ENCODE peak calls at places on chromosomes 6 and 20, in ten cellular contexts. Y, V, T, W, S, N, Q, Z, R and C are unnamed samples.

GRCh38 chr6:63529498-63529897 is 42.8 kb upstream of the LOC128125822 start:
- DNase-seq in R (no peak), Q (no peak), W (no peak), Z (no peak), N (no peak), T (no peak), Y (peak), V (no peak), S (no peak), C (peak)

GRCh38 chr20:8155848-8156602 is 24.0 kb downstream of the PLCB1 start:
- DNase-seq in N (peak), Y (no peak), Z (no peak), S (no peak), V (no peak), W (no peak), R (no peak), Q (peak), T (no peak), C (peak)

GRCh38 chr6:91132461-91132860 is 545.6 kb upstream of the MAP3K7 start:
- DNase-seq in S (no peak), Q (no peak), T (no peak), N (peak), W (no peak), Y (no peak), Z (no peak), V (no peak), R (no peak), C (peak)

GRCh38 chr20:19855426-19855825 is 97.4 kb downstream of the RIN2 start:
- DNase-seq in N (no peak), V (no peak), Y (no peak), R (no peak), T (no peak), W (no peak), Q (no peak), S (no peak), Z (no peak), C (no peak)

GRCh38 chr6:138087549-138087948 is 19.7 kb downstream of the PERP start:
- DNase-seq in Z (no peak), T (no peak), V (no peak), W (no peak), S (no peak), Q (no peak), Y (no peak), R (no peak), N (peak), C (peak)

GRCh38 chr20:32077192-32077591 is 25.1 kb downstream of the HCK start:
- DNase-seq in S (no peak), W (no peak), Z (no peak), T (no peak), N (no peak), R (no peak), Y (no peak), V (no peak), Q (no peak), C (no peak)

GRCh38 chr6:56827908-56828649 is 126.8 kb upstream of the BEND6 start:
- DNase-seq in Y (no peak), S (no peak), T (no peak), R (no peak), Z (no peak), W (no peak), Q (peak), V (no peak), N (no peak), C (no peak)

GRCh38 chr6:146410851-146411595 is 132.6 kb upstream of the RAB32 start:
- DNase-seq in Z (no peak), N (no peak), V (no peak), S (no peak), Q (no peak), R (no peak), Y (no peak), T (no peak), W (no peak), C (peak)

GRCh38 chr6:41201784-41202181 is 834 bp upstream of the TREML2 start:
- DNase-seq in S (peak), Q (no peak), T (no peak), W (no peak), Z (no peak), N (no peak), Y (no peak), R (no peak), V (peak), C (no peak)

GRCh38 chr20:55116598-55116997 is 641.2 kb downstream of the DOK5 start:
- DNase-seq in Y (peak), V (no peak), N (no peak), S (no peak), W (no peak), R (no peak), Q (no peak), T (no peak), Z (no peak), C (peak)

GRCh38 chr20:16666272-16666671 is 63.6 kb upstream of the SNRPB2 start:
- DNase-seq in R (no peak), T (no peak), N (no peak), W (no peak), Z (no peak), Y (no peak), V (no peak), Q (no peak), S (no peak), C (no peak)

GRCh38 chr6:111743859-111744692 is 129.2 kb downstream of the FYN start:
- DNase-seq in V (no peak), N (peak), T (no peak), W (no peak), R (no peak), Z (peak), S (no peak), Y (no peak), Q (peak), C (no peak)

GRCh38 chr6:5968817-5969726 is 37.7 kb downstream of the NRN1 start:
- DNase-seq in Y (no peak), R (peak), T (no peak), Z (peak), W (peak), Q (no peak), V (no peak), S (no peak), N (peak), C (peak)

GRCh38 chr6:46684771-46685170 is 2.9 kb upstream of the TDRD6 start:
- DNase-seq in R (no peak), S (no peak), N (peak), V (no peak), Y (no peak), W (no peak), T (no peak), Z (no peak), Q (peak), C (peak)

GRCh38 chr6:46156701-46157100 is 14.1 kb downstream of the ENPP5 start:
- DNase-seq in N (no peak), S (no peak), W (no peak), R (no peak), V (no peak), Q (no peak), Y (no peak), T (no peak), Z (no peak), C (no peak)

GRCh38 chr6:33299237-33299944 is 649 bp upstream of the RGL2 start:
- DNase-seq in N (peak), Q (peak), Y (peak), V (peak), W (peak), R (peak), T (peak), Z (peak), S (peak), C (peak)

GRCh38 chr6:27684264-27685211 is 211.6 kb upstream of the ZNF184 start:
- DNase-seq in R (peak), W (peak), S (no peak), N (peak), Y (peak), Z (peak), V (no peak), T (no peak), Q (peak), C (peak)

GRCh38 chr6:88538130-88538706 is 372.1 kb upstream of the CNR1 start:
- DNase-seq in Z (no peak), Q (no peak), N (peak), R (no peak), T (no peak), S (peak), Y (no peak), V (no peak), W (no peak), C (peak)

GRCh38 chr6:152984387-152984872 is 1.6 kb upstream of the FBXO5 start:
- DNase-seq in Q (no peak), W (no peak), T (no peak), S (no peak), V (no peak), N (no peak), Y (peak), R (no peak), Z (no peak), C (peak)

GRCh38 chr20:20214757-20215275 is 153.1 kb upstream of the INSM1 start:
- DNase-seq in R (no peak), T (no peak), Z (no peak), Q (no peak), N (no peak), Y (no peak), V (no peak), S (no peak), W (peak), C (no peak)

GRCh38 chr6:130366011-130366963 is at the start of gene TMEM200A:
- DNase-seq in Z (peak), N (peak), Y (peak), S (no peak), R (peak), V (peak), T (peak), W (no peak), Q (peak), C (peak)

GRCh38 chr6:145813285-145814034 is 1.1 kb downstream of the FBXO30 start:
- DNase-seq in R (no peak), Z (peak), Y (peak), N (peak), V (no peak), Q (peak), S (no peak), W (no peak), T (no peak), C (peak)

GRCh38 chr6:150659046-150659763 is 59.5 kb downstream of the PLEKHG1 start:
- DNase-seq in Q (no peak), N (no peak), R (no peak), S (no peak), V (no peak), W (no peak), Y (no peak), Z (no peak), T (no peak), C (peak)

GRCh38 chr6:26336355-26337198 is 28.4 kb upstream of the BTN3A2 start:
- DNase-seq in T (no peak), Y (no peak), R (no peak), V (no peak), Z (peak), W (no peak), S (no peak), N (peak), Q (peak), C (peak)

GRCh38 chr6:144634371-144634770 is 349.2 kb downstream of the UTRN start:
- DNase-seq in Z (no peak), N (no peak), Q (no peak), W (no peak), Y (no peak), R (no peak), T (no peak), V (no peak), S (no peak), C (no peak)

GRCh38 chr6:145815351-145815772 is 767 bp upstream of the FBXO30 start:
- DNase-seq in W (no peak), Q (peak), R (no peak), T (peak), Y (no peak), S (no peak), V (no peak), Z (no peak), N (peak), C (no peak)

GRCh38 chr6:52815167-52816092 is 11.8 kb upstream of the GSTA1 start:
- DNase-seq in T (peak), Z (peak), W (no peak), R (peak), Q (peak), Y (no peak), V (no peak), N (peak), S (no peak), C (peak)

GRCh38 chr6:44388135-44388487 is 605 bp downstream of the CDC5L start:
- DNase-seq in T (no peak), V (no peak), W (no peak), R (no peak), Y (no peak), S (no peak), N (no peak), Z (no peak), Q (no peak), C (no peak)

GRCh38 chr20:53617791-53618489 is 24.3 kb upstream of the ZNF217 start:
- DNase-seq in T (peak), S (no peak), Y (no peak), W (no peak), V (no peak), N (no peak), Z (no peak), R (no peak), Q (no peak), C (peak)

GRCh38 chr20:21102691-21103311 is 3.4 kb downstream of the LINC00237 start:
- DNase-seq in Y (peak), N (no peak), R (peak), Z (no peak), Q (peak), T (peak), S (no peak), V (peak), W (no peak), C (peak)

GRCh38 chr6:99016355-99016754 is 68.6 kb upstream of the FBXL4 start:
- DNase-seq in Q (peak), Z (peak), T (no peak), N (peak), S (no peak), R (no peak), Y (no peak), V (no peak), W (no peak), C (peak)

GRCh38 chr6:42744351-42744890 is 1.5 kb downstream of the TBCC start:
- DNase-seq in Q (no peak), Z (no peak), T (no peak), S (no peak), V (no peak), R (no peak), Y (no peak), W (no peak), N (peak), C (peak)

GRCh38 chr6:112839525-112839961 is 492.4 kb downstream of the RFPL4B start:
- DNase-seq in S (no peak), Z (peak), N (peak), Q (peak), V (no peak), W (no peak), Y (no peak), T (no peak), R (no peak), C (peak)

GRCh38 chr6:142942805-142943227 is 2.2 kb downstream of the HIVEP2 start:
- DNase-seq in Q (peak), W (no peak), T (no peak), Y (no peak), S (no peak), Z (no peak), N (peak), R (no peak), V (no peak), C (peak)

GRCh38 chr20:14860410-14860814 is 523.0 kb upstream of the FLRT3 start:
- DNase-seq in N (no peak), S (no peak), V (no peak), T (no peak), Z (no peak), W (peak), Q (no peak), Y (no peak), R (no peak), C (peak)

GRCh38 chr6:135360222-135360621 is 137.3 kb downstream of the AHI1 start:
- DNase-seq in R (no peak), T (no peak), W (no peak), N (no peak), Z (no peak), Q (no peak), V (no peak), Y (no peak), S (no peak), C (no peak)

GRCh38 chr20:25197173-25197869 is 1.8 kb downstream of the ENTPD6 start:
- DNase-seq in R (no peak), S (no peak), Q (no peak), Z (no peak), V (peak), T (no peak), W (no peak), N (no peak), Y (no peak), C (no peak)

GRCh38 chr20:25196701-25197120 is 1.2 kb downstream of the ENTPD6 start:
- DNase-seq in Y (no peak), N (peak), Q (no peak), W (no peak), S (no peak), T (no peak), V (peak), Z (no peak), R (no peak), C (no peak)

GRCh38 chr20:25194333-25194972 is 1.1 kb upstream of the ENTPD6 start:
- DNase-seq in V (peak), S (peak), R (no peak), Y (no peak), W (no peak), Z (no peak), Q (no peak), N (no peak), T (no peak), C (no peak)

GRCh38 chr20:25195962-25196700 is 619 bp downstream of the ENTPD6 start:
- DNase-seq in Z (peak), Q (peak), T (no peak), N (no peak), W (peak), R (peak), Y (no peak), V (no peak), S (peak), C (peak)

DNA sequence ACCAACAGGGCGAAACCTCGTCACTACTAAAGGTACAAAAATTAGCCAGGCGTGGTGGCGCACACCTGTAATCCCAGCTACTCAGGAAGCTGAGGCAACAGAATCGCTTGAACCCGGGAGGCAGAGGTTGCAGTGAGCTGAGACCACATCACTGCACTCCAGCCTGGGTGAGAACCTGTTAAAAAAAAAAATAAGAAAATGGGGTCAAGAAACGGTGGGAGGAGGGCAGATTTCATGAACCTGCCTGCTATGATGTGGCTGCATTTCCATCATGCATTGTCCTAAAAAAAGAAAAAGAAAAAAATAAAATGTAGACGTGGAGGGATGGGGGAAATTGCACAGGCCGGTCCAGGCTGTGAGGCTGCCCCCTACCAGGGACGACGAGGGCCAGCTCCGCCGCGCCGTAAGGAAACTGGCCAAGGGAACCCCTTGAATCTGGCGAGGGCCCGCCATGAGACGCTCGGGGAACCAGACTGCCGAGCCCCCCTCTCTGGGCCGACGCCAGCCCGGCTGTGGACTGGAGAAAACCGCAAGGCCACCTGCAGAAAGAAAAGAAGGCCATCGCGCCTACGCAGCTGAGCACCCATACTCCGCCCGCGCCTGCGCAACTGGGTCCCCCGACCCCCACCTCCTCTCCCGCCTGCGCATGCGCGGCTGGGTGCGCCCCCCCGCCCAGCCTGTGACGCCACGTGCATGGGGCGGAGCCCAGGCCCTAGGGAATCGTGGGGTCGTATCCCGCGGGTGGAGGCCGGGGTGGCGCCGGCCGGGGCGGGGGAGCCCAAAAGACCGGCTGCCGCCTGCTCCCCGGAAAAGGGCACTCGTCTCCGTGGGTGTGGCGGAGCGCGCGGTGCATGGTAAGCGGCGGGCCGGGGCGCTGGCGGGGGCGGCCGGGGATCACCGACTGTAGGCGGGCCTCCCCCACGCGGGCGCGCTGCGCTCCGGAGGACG is at the start of gene ENTPD6:
- DNase-seq in V (peak), N (peak), Z (peak), S (no peak), R (peak), T (peak), W (peak), Q (peak), Y (peak), C (peak)
- TF ChIP-seq CTCF in V (peak), N (peak), Z (no peak), S (peak), R (no peak), T (peak), W (peak), Q (peak), Y (no peak), C (no peak)

GRCh38 chr6:4403828-4404227 is 268.5 kb upstream of the ECI2 start:
- DNase-seq in Q (no peak), Z (no peak), T (no peak), W (no peak), Y (no peak), S (no peak), V (no peak), N (no peak), R (no peak), C (no peak)

GRCh38 chr6:4404410-4404809 is 269.0 kb upstream of the ECI2 start:
- DNase-seq in Y (no peak), Q (no peak), R (no peak), S (no peak), Z (no peak), W (no peak), N (no peak), T (no peak), V (no peak), C (no peak)

GRCh38 chr6:4403023-4403752 is 267.8 kb upstream of the ECI2 start:
- DNase-seq in Q (no peak), W (no peak), Y (no peak), S (no peak), Z (no peak), N (no peak), V (no peak), T (no peak), R (no peak), C (no peak)

GRCh38 chr6:4401408-4402367 is 266.3 kb upstream of the ECI2 start:
- DNase-seq in Q (peak), W (no peak), R (no peak), Y (no peak), Z (no peak), N (no peak), S (no peak), T (no peak), V (no peak), C (peak)

GRCh38 chr6:4402477-4402976 is 267.2 kb upstream of the ECI2 start:
- DNase-seq in Y (peak), Q (peak), T (no peak), V (no peak), Z (peak), S (no peak), R (no peak), N (peak), W (no peak), C (peak)
- H3K4me3 ChIP-seq in Y (no peak), Q (no peak), T (no peak), V (no peak), Z (no peak), S (no peak), R (no peak), N (no peak), W (no peak), C (no peak)

GRCh38 chr6:158718431-158719126 is 68.7 kb downstream of the SYTL3 start:
- DNase-seq in V (peak), Y (no peak), R (peak), Q (no peak), N (peak), T (peak), Z (no peak), S (no peak), W (peak), C (peak)
- TF ChIP-seq CTCF in V (peak), Y (peak), R (peak), Q (peak), N (peak), T (no peak), Z (peak), S (no peak), W (peak), C (peak)

DNA sequence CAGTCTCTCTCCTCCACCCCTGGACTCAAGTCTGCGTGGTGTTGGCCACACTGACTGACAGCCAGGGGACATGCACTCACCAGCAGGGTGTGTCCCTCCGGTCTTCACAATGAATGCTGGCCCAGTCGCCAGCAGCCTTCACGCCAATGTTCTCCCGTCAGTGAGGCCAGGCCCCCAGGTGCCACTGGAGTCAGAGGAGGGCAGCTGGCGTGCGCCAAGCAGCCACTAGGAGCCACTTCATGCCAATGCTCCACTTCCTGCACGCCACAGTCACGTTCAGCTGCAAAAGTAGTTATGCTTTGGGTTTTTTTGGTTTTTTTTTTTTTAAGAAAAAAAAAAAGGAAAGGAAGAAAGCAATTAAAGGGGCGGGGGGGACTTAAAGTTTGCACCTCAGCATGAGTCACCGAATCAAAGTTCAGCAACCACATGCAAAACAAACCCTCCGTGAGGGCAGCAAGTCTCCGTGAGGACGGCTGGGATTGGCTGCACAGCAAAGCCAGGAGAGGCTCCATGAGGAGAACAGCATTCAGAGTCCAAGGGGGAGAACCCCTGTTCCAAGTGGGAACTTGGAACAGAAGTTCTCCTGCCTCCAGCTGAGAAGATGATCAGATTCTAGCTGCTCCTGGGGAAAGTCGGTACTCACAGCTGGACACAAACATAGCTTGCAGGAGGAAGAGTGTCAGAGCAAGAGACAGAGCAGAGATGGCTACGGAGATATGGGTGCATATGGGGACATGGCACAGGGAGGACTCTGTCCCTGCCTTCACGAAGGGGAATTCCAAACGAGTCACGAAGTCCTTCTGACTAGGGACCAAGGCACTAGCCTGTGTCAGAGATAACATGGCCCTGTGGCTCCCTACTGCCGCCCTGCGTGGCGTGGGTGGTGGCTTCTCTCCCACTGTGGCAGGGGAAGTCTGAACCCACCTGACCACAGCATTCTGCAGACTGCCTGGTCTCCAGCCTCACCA is at the start of gene ZC3H12D:
- DNase-seq in S (no peak), R (no peak), Z (no peak), N (peak), Q (peak), Y (peak), T (peak), V (peak), W (no peak), C (no peak)
- H3K4me3 ChIP-seq in S (no peak), R (no peak), Z (no peak), N (no peak), Q (no peak), Y (peak), T (peak), V (peak), W (no peak), C (no peak)